ENCODE peak calls at places on chromosome 12, in four cellular contexts. P is HepG2, F is HEK293T, X is K562. G is an unnamed sample.

GRCh38 chr12:57765698-57766463 is 997 bp downstream of the CYP27B1 start:
- DNase-seq in F (no peak), P (no peak), X (no peak), G (no peak)

GRCh38 chr12:108734200-108734906 is 3.0 kb upstream of the CORO1C start:
- DNase-seq in X (peak; percentile 65), P (peak; percentile 98), F (no peak), G (no peak)

GRCh38 chr12:95548056-95548538 is 3.2 kb downstream of the USP44 start:
- DNase-seq in F (peak; percentile 58), X (peak; percentile 37), P (no peak), G (peak; percentile 67)

GRCh38 chr12:124338448-124338847 is 43.6 kb downstream of the RFLNA start:
- DNase-seq in P (no peak), F (no peak), X (no peak), G (no peak)

GRCh38 chr12:132477009-132477702 is 12.8 kb upstream of the FBRSL1 start:
- DNase-seq in P (no peak), X (no peak), F (no peak), G (no peak)

GRCh38 chr12:105977256-105978051 is 161.3 kb downstream of the NUAK1 start:
- DNase-seq in P (no peak), X (no peak), F (no peak), G (no peak)

GRCh38 chr12:124779161-124780141 is 84.2 kb downstream of the SCARB1 start:
- DNase-seq in X (no peak), F (no peak), P (no peak), G (no peak)

GRCh38 chr12:123141615-123142517 is 9.0 kb downstream of the PITPNM2 start:
- DNase-seq in X (peak; percentile 44), F (no peak), P (peak; percentile 87), G (no peak)

GRCh38 chr12:45435945-45436710 is 220.2 kb downstream of the ANO6 start:
- DNase-seq in X (no peak), F (no peak), P (no peak), G (no peak)

GRCh38 chr12:50074936-50075807 is 10.0 kb upstream of the SMARCD1 start:
- DNase-seq in P (peak; percentile 82), X (peak; percentile 89), F (peak; percentile 85), G (peak; percentile 93)

GRCh38 chr12:45598761-45599160 is 130.7 kb upstream of the ARID2 start:
- DNase-seq in F (no peak), X (no peak), P (no peak), G (no peak)

GRCh38 chr12:97046901-97047300 is 139.8 kb downstream of the NEDD1 start:
- DNase-seq in P (no peak), X (no peak), F (no peak), G (no peak)

GRCh38 chr12:64652346-64652745 is 42.1 kb downstream of the RASSF3 start:
- DNase-seq in F (no peak), P (no peak), X (no peak), G (no peak)

DNA sequence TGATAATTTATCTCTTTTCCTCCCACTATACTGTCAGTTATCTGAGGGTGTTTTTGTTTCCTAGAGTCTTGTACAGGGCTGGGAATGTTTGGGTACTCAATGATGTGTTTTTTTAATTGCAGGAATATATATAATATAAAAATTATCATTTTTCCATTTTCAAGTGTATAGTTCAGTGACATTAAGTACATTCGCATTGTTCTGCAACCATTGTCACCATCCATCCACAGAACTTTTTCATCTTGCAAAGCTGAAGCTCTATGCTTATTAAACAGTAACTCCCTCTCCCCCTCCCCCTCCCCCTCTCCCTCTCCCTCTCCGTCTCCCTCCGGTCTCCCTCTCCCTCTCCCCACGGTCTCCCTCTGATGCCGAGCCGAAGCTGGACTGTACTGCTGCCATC is 93.0 kb upstream of the MANSC4 start:
- DNase-seq in F (no peak), P (no peak), X (no peak), G (no peak)
- TF ChIP-seq ELF4 in F (no peak), P (no peak), X (no peak), G (no peak)

GRCh38 chr12:104749555-104749954 is 208.5 kb downstream of the SLC41A2 start:
- DNase-seq in F (no peak), X (no peak), P (no peak), G (no peak)
- TF ChIP-seq ELF4 in F (no peak), X (no peak), P (no peak), G (no peak)

GRCh38 chr12:130619378-130619970 is 96.6 kb downstream of the RIMBP2 start:
- DNase-seq in P (no peak), F (no peak), X (no peak), G (no peak)

GRCh38 chr12:130617219-130617618 is 98.9 kb downstream of the RIMBP2 start:
- DNase-seq in F (no peak), X (no peak), P (no peak), G (no peak)

GRCh38 chr12:130613831-130614230 is 102.3 kb downstream of the RIMBP2 start:
- DNase-seq in X (no peak), F (no peak), P (no peak), G (no peak)

GRCh38 chr12:130613131-130613530 is 103.0 kb downstream of the RIMBP2 start:
- DNase-seq in X (no peak), F (no peak), P (no peak), G (no peak)

GRCh38 chr12:130615906-130616305 is 100.2 kb downstream of the RIMBP2 start:
- DNase-seq in P (no peak), X (no peak), F (no peak), G (no peak)
- TF ChIP-seq ELF4 in P (no peak), X (no peak), F (no peak), G (no peak)

DNA sequence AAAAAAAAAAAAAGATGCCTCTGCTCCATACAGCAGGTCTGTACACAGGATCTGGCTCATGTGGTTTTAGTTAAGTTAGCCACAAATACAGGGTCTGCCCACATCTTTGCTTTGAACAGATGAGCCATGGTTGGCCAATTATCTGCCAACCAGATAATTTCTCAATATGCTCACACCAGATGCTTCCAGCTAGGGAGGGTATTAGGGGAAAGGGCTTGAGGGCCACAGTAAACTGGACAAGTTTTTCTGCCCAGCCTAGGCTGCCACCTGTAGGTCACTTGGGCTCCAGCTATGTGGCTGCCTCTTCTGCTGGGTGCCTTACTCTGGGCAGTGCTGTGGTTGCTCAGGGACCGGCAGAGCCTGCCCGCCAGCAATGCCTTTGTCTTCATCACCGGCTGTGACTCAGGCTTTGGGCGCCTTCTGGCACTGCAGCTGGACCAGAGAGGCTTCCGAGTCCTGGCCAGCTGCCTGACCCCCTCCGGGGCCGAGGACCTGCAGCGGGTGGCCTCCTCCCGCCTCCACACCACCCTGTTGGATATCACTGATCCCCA is 776 bp downstream of the RDH5 start:
- DNase-seq in X (peak; percentile 56), F (no peak), P (peak; percentile 55), G (peak; percentile 49)
- TF ChIP-seq ELF4 in X (no peak), F (no peak), P (no peak), G (no peak)

DNA sequence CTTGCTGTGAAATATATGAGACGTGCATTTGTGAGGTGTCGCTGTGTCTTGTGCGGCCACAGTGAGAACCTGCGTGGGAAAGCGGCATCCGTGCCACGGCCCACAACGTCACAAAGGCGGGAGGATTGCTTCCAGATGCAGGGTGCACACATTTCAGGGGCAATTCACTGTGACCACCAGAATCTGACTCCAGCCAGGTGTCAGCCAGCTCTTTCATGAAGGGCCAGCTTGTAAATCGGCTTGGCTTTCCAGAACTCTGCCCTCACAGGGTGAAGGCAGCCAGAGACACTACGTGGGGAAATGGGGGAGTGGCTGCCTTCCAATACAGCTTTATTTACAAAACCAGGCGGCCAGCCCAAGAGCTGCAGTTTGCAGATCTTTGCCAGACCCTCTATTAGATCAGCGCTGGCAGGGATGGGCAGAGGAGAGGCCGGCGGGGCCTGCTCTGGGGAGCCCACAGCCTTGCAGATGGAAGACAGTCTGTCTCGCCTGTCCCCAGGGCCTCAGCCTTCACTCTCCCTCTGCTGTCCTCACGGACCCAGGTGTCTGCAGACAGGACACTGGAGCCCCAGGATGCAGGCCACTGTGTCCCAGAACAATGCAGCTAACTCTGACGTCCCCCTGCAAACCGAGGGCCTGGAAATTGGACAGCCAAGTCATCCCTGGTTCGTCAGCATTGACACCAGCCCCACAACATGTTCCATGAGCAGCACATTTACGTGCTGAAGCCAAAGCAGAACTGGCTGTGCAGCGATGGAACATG is 53.5 kb downstream of the ADGRD1 start:
- DNase-seq in F (no peak), X (no peak), P (peak; percentile 25), G (no peak)
- TF ChIP-seq ELF4 in F (no peak), X (no peak), P (no peak), G (no peak)

GRCh38 chr12:117119592-117120198 is 20.5 kb upstream of the TESC start:
- DNase-seq in F (peak; percentile 70), P (peak; percentile 59), X (peak; percentile 72), G (peak; percentile 69)

GRCh38 chr12:117120787-117121186 is 21.6 kb upstream of the TESC start:
- DNase-seq in P (no peak), F (no peak), X (no peak), G (no peak)

GRCh38 chr12:117121456-117121855 is 22.2 kb upstream of the TESC start:
- DNase-seq in F (no peak), X (no peak), P (no peak), G (no peak)

GRCh38 chr12:117114784-117115183 is 15.6 kb upstream of the TESC start:
- DNase-seq in X (no peak), P (no peak), F (no peak), G (no peak)

GRCh38 chr12:117118838-117119591 is 19.8 kb upstream of the TESC start:
- DNase-seq in P (peak; percentile 44), X (no peak), F (no peak), G (peak; percentile 52)
- TF ChIP-seq ELF4 in P (no peak), X (no peak), F (no peak), G (no peak)

DNA sequence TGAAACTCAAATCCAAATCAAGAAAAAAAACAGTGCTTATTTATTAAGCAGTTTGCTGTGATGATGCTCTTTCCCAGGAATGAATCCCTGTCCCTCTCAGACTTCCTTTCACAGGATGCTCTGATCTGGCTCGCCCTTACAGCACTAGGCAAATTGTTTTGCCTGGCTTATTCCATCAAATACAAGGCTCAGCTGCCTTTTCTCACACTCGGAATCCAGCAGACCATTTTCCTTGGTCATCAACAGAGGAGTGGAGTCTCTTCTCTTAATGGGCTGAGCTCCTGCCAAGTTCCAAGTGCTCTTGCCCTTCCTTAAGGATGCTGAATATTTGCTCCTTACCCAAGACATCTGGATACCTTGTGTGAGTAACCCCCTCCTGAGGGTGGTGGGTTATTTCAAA is 264.2 kb upstream of the FAR2 start:
- DNase-seq in P (no peak), F (no peak), X (no peak), G (no peak)
- TF ChIP-seq ELF4 in P (no peak), F (no peak), X (no peak), G (no peak)

DNA sequence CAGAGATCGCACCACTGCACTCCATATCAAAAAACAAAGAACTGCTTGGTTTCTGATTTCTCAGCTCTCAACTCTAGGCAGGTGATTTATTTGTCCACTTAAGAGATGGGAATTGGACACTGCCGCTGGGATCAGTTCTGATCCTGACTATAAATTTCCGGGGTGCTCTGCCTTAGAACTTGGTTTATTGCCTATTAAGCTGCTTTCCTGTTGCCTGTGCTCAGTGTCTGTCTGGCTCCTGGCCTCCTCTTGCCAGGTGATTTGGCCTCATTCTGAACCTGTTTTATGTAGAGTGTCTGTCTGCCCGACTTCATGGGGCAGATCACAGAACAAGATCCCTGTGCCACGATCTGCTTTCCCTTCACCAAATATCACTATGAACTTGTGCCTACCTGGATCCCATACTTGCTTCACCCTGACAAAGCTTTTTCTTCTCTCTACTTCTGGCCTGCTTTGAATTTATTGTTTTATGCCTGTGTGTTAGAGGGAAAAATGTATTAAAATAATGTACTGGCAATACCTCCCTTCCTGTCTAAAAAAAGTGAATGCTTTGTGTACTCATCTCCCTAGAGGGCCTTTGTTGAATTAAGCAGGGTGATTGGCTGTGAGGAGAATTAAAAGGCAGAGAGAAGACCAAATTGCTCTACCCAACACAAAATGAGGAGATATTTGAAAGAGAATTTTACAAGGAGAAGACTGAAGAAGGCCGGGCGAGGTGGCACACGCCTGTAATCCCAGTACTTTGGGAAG is 27.6 kb downstream of the CDKN1B start:
- DNase-seq in P (no peak), X (no peak), F (no peak), G (no peak)
- TF ChIP-seq ELF4 in P (no peak), X (no peak), F (no peak), G (no peak)

GRCh38 chr12:26822051-26822450 is 10.9 kb downstream of the ITPR2 start:
- DNase-seq in F (no peak), P (no peak), X (no peak), G (no peak)
- TF ChIP-seq ELF4 in F (no peak), P (no peak), X (no peak), G (no peak)